ENCODE peak calls at places on chromosome 18, in ten cellular contexts. P is AG04450, J is neural progenitor cell, E is colonic mucosa, H is aorta, V is IMR-90, M is heart left ventricle, D is GM23248, Z is A673, Q is mesendoderm. U is an unnamed sample.
A peak's percentile ranks its signal among the peaks of the same experiment; 100 is the strongest.

GRCh38 chr18:32373995-32374394 is 96.7 kb downstream of the GAREM1 start:
- DNase-seq in P (no peak), J (no peak), E (peak; percentile 78), H (no peak), V (peak; percentile 52), M (peak; percentile 30), D (peak; percentile 40), Z (peak; percentile 77), Q (no peak), U (no peak)

GRCh38 chr18:79573921-79574491 is 105.6 kb upstream of the CTDP1 start:
- DNase-seq in P (no peak), J (no peak), E (peak; percentile 16), H (peak; percentile 33), V (no peak), M (peak; percentile 16), D (no peak), Z (no peak), Q (no peak), U (peak; percentile 60)

GRCh38 chr18:49985246-49985645 is 171.9 kb upstream of the ACAA2 start:
- DNase-seq in P (no peak), J (no peak), E (no peak), H (no peak), V (no peak), M (no peak), D (no peak), Z (no peak), Q (no peak), U (no peak)

GRCh38 chr18:24651472-24651871 is 191.0 kb downstream of the HRH4 start:
- DNase-seq in P (no peak), J (no peak), E (no peak), H (no peak), V (no peak), M (no peak), D (no peak), Z (no peak), Q (peak; percentile 10), U (no peak)

GRCh38 chr18:13540783-13541182 is 185.6 kb downstream of the FAM210A start:
- DNase-seq in P (no peak), J (no peak), E (no peak), H (no peak), V (no peak), M (no peak), D (no peak), Z (no peak), Q (no peak), U (no peak)

GRCh38 chr18:64142904-64143303 is 6.0 kb downstream of the LINC00305 start:
- DNase-seq in P (no peak), J (no peak), E (no peak), H (no peak), V (no peak), M (no peak), D (no peak), Z (no peak), Q (no peak), U (no peak)

GRCh38 chr18:49249523-49249922 is 210.9 kb downstream of the DYM start:
- DNase-seq in P (no peak), J (no peak), E (no peak), H (no peak), V (peak; percentile 88), M (no peak), D (peak; percentile 96), Z (peak; percentile 87), Q (no peak), U (no peak)

GRCh38 chr18:8176554-8176953 is 432.7 kb upstream of the RAB12 start:
- DNase-seq in P (no peak), J (no peak), E (no peak), H (no peak), V (no peak), M (no peak), D (no peak), Z (no peak), Q (peak; percentile 14), U (no peak)

GRCh38 chr18:4352746-4353522 is 102.2 kb downstream of the DLGAP1 start:
- DNase-seq in P (no peak), J (peak; percentile 87), E (no peak), H (no peak), V (no peak), M (no peak), D (no peak), Z (peak; percentile 92), Q (peak; percentile 58), U (no peak)

GRCh38 chr18:4356929-4357328 is 98.2 kb downstream of the DLGAP1 start:
- DNase-seq in P (no peak), J (no peak), E (no peak), H (no peak), V (no peak), M (no peak), D (no peak), Z (no peak), Q (no peak), U (no peak)

GRCh38 chr18:4353853-4354418 is 101.2 kb downstream of the DLGAP1 start:
- DNase-seq in P (no peak), J (peak; percentile 40), E (no peak), H (no peak), V (no peak), M (no peak), D (no peak), Z (no peak), Q (no peak), U (no peak)

GRCh38 chr18:4351005-4351404 is 104.1 kb downstream of the DLGAP1 start:
- DNase-seq in P (no peak), J (no peak), E (no peak), H (no peak), V (no peak), M (no peak), D (no peak), Z (peak; percentile 29), Q (no peak), U (no peak)
- H3K27me3 ChIP-seq in P (no peaks in the 10 kb centered on the region), J (no peaks in the 10 kb centered on the region), E (no peaks in the 10 kb centered on the region), H (no peaks in the 10 kb centered on the region), V (no peaks in the 10 kb centered on the region), M (no peaks in the 10 kb centered on the region), D (no peaks in the 10 kb centered on the region), Z (no peaks in the 10 kb centered on the region), Q (no peaks in the 10 kb centered on the region), U (no peaks in the 10 kb centered on the region)

GRCh38 chr18:22175326-22175725 is 5.9 kb downstream of the GATA6 start:
- DNase-seq in P (no peak), J (no peak), E (peak; percentile 17), H (no peak), V (no peak), M (no peak), D (no peak), Z (no peak), Q (no peak), U (no peak)

GRCh38 chr18:22172594-22173049 is 3.2 kb downstream of the GATA6 start:
- DNase-seq in P (no peak), J (no peak), E (no peak), H (no peak), V (no peak), M (no peak), D (peak; percentile 34), Z (no peak), Q (no peak), U (no peak)

GRCh38 chr18:22174341-22175148 is 5.2 kb downstream of the GATA6 start:
- DNase-seq in P (no peak), J (peak; percentile 41), E (no peak), H (no peak), V (no peak), M (no peak), D (no peak), Z (no peak), Q (no peak), U (no peak)

GRCh38 chr18:22173221-22173927 is 4.0 kb downstream of the GATA6 start:
- DNase-seq in P (no peak), J (no peak), E (peak; percentile 31), H (no peak), V (no peak), M (no peak), D (no peak), Z (no peak), Q (no peak), U (no peak)

DNA sequence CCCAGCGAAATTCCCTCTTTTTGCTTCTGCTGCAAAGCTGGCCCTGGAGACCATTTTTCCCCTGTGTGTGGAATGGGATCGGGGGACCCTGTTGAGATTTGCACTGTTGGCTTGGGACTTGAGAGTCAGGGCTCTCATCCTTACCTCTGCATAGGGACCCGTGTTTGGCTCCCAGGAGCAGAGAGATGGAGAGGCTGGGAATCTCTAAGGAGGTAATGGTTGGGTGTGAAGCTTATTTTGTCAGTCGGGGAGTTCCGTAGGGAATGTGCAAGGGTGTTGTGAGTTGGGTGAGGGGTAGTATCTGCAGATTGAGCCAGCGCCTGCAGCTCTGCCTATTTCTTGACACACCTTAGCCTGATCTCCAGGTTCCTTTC is 4.5 kb downstream of the GATA6 start:
- DNase-seq in P (no peak), J (peak; percentile 18), E (peak; percentile 56), H (no peak), V (no peak), M (no peak), D (no peak), Z (no peak), Q (no peak), U (no peak)
- H3K4me3 ChIP-seq in P (no peak overlapping the region), J (no peak overlapping the region), E (peak overlapping the region; percentile 50), H (peak overlapping the region; percentile 85), V (no peak overlapping the region), M (peak overlapping the region; percentile 53), D (peak overlapping the region; percentile 95), Z (no peak overlapping the region), Q (peak overlapping the region; percentile 100), U (no peak overlapping the region)

GRCh38 chr18:26654173-26655009 is 106.0 kb upstream of the KCTD1 start:
- DNase-seq in P (no peak), J (no peak), E (no peak), H (no peak), V (no peak), M (no peak), D (no peak), Z (no peak), Q (no peak), U (no peak)
- H3K27me3 ChIP-seq in P (peaks cover 45% of the 10 kb centered on the region), J (peaks cover 61% of the 10 kb centered on the region), E (no peaks in the 10 kb centered on the region), H (no peaks in the 10 kb centered on the region), V (peaks cover 42% of the 10 kb centered on the region), M (peaks cover 47% of the 10 kb centered on the region), D (peaks cover 45% of the 10 kb centered on the region), Z (peaks cover 92% of the 10 kb centered on the region), Q (no peaks in the 10 kb centered on the region), U (no peaks in the 10 kb centered on the region)

GRCh38 chr18:61619783-61620182 is 273.0 kb downstream of the RNF152 start:
- DNase-seq in P (no peak), J (no peak), E (no peak), H (no peak), V (no peak), M (no peak), D (no peak), Z (no peak), Q (no peak), U (no peak)

GRCh38 chr18:61618816-61619215 is 274.0 kb downstream of the RNF152 start:
- DNase-seq in P (no peak), J (no peak), E (no peak), H (no peak), V (no peak), M (no peak), D (no peak), Z (no peak), Q (no peak), U (no peak)

GRCh38 chr18:61612517-61612916 is 279.3 kb downstream of the CDH20 start:
- DNase-seq in P (no peak), J (no peak), E (no peak), H (no peak), V (no peak), M (no peak), D (no peak), Z (no peak), Q (peak; percentile 48), U (no peak)

DNA sequence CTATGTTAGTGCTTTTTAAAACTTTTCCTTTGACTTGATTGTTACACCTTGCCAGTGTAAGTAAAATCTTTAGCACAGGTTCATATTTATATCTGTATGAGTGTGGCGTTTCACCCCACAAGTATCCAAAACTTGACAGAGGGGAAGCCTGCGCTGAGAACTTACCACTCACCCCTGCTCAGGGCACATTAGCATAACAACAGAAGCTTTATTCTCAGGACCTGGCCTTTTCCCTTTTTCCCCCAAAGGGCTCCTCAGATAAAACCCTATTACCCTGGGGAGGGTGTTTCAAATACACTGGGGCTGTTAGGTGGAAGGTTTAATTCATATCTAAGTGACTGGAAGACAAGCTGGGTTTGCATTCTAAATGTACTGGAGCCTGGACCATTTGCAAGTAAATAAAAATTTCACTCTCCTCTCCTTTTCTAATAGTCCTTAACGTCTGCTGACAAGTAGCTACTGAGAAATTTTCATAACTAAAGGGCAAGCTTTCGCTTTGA is 276.6 kb downstream of the RNF152 start:
- DNase-seq in P (no peak), J (no peak), E (no peak), H (no peak), V (no peak), M (no peak), D (no peak), Z (no peak), Q (no peak), U (no peak)
- H3K4me3 ChIP-seq in P (no peak overlapping the region), J (no peak overlapping the region), E (no peak overlapping the region), H (no peak overlapping the region), V (no peak overlapping the region), M (no peak overlapping the region), D (no peak overlapping the region), Z (no peak overlapping the region), Q (no peak overlapping the region), U (no peak overlapping the region)